ENCODE peak calls at places on chromosomes 4 and X, in seven cellular contexts. S is activated CD4-positive, alpha-beta T cell treated with anti-CD3 and anti-CD28 coated beads, Interleukin-2, amount 50 U/mL, for 1 hour; F is GM06990; I is progenitor cell of endocrine pancreas; P is stimulated activated CD8-positive, alpha-beta memory T cell treated with anti-CD3 and anti-CD28 coated beads, Interleukin-7, amount 100 ng/mL, for 4 hours; X is EL; L is nucleus accumbens. G is an unnamed sample.

GRCh38 chr4:183130328-183131155 is 31.5 kb downstream of the WWC2 start:
- DNase-seq in F (no peak), I (no peak), P (no peak), S (no peak), X (peak; percentile 41), L (no peak), G (no peak)

GRCh38 chr4:149706942-149707341 is 108.7 kb downstream of the IQCM start:
- DNase-seq in X (peak; percentile 51), L (no peak), S (no peak), F (no peak), P (no peak), I (no peak), G (no peak)

GRCh38 chr4:188941524-188942109 is 802.4 kb downstream of the TRIML1 start:
- DNase-seq in I (no peak), X (peak; percentile 88), F (no peak), L (no peak), P (no peak), S (no peak), G (no peak)

GRCh38 chrX:153929576-153929975 is 3.5 kb upstream of the ARHGAP4 start:
- DNase-seq in X (no peak), I (no peak), P (no peak), S (no peak), F (no peak), L (no peak), G (no peak)

GRCh38 chr4:85715996-85716737 is 241.2 kb downstream of the ARHGAP24 start:
- DNase-seq in F (no peak), I (no peak), S (no peak), X (peak; percentile 32), P (no peak), L (no peak), G (no peak)

GRCh38 chr4:154602404-154603020 is 9.9 kb downstream of the FGG start:
- DNase-seq in L (no peak), I (no peak), F (no peak), S (no peak), X (no peak), P (no peak), G (no peak)

GRCh38 chr4:107978716-107979451 is 10.8 kb upstream of the HADH start:
- DNase-seq in S (no peak), F (no peak), L (peak; percentile 9), X (no peak), I (no peak), P (no peak), G (no peak)

GRCh38 chrX:20382518-20383291 is 116.0 kb upstream of the RPS6KA3 start:
- DNase-seq in P (no peak), X (peak; percentile 29), L (no peak), F (peak; percentile 26), S (no peak), I (no peak), G (no peak)

GRCh38 chrX:100911731-100912130 is 17.0 kb downstream of the XKRX start:
- DNase-seq in X (peak; percentile 48), F (no peak), P (no peak), S (no peak), I (no peak), L (no peak), G (no peak)

GRCh38 chrX:88135735-88136134 is 611.3 kb upstream of the CPXCR1 start:
- DNase-seq in X (no peak), L (no peak), I (no peak), P (no peak), S (no peak), F (no peak), G (no peak)

GRCh38 chr4:128347930-128348660 is 60.5 kb upstream of the PGRMC2 start:
- DNase-seq in S (no peak), F (no peak), I (no peak), L (no peak), X (no peak), P (no peak), G (no peak)

GRCh38 chrX:45143455-45143854 is 57.2 kb downstream of the DIPK2B start:
- DNase-seq in P (no peak), X (no peak), L (peak; percentile 29), I (no peak), F (no peak), S (no peak), G (no peak)

GRCh38 chr4:141435446-141436225 is 200.7 kb upstream of the IL15 start:
- DNase-seq in F (no peak), L (no peak), P (no peak), I (no peak), X (peak; percentile 31), S (no peak), G (no peak)

GRCh38 chr4:8559011-8559410 is 21.2 kb upstream of the GPR78 start:
- DNase-seq in S (no peak), X (no peak), I (no peak), F (no peak), P (no peak), L (no peak), G (no peak)

GRCh38 chr4:87188063-87188462 is 32.4 kb downstream of the KLHL8 start:
- DNase-seq in P (no peak), X (peak; percentile 5), S (no peak), I (no peak), F (no peak), L (no peak), G (no peak)

G was measured in T-helper 9 cell.